ENCODE peak calls at places on chromosomes 2 and 18, in four cellular contexts. G is K562, N is HCT116, Y is HepG2. T is an unnamed sample.

GRCh38 chr2:221753401-221753800 is 181.3 kb upstream of the EPHA4 start:
- DNase-seq in G (no peak), N (no peak), Y (no peak), T (no peak)

GRCh38 chr18:26440644-26441043 is 107.7 kb downstream of the KCTD1 start:
- DNase-seq in G (no peak), N (no peak), Y (no peak), T (no peak)

GRCh38 chr2:205716126-205716525 is 33.8 kb downstream of the NRP2 start:
- DNase-seq in G (peak), N (peak), Y (no peak), T (no peak)

GRCh38 chr2:130976591-130977237 is 116.5 kb downstream of the FAM168B start:
- DNase-seq in G (no peak), N (no peak), Y (no peak), T (no peak)

GRCh38 chr2:240341064-240341463 is 94.4 kb upstream of the GPC1 start:
- DNase-seq in G (no peak), N (no peak), Y (no peak), T (no peak)

GRCh38 chr2:186806591-186806990 is 42.4 kb downstream of the ZSWIM2 start:
- DNase-seq in G (no peak), N (no peak), Y (no peak), T (no peak)

GRCh38 chr18:62329676-62330454 is 4.8 kb downstream of the TNFRSF11A start:
- DNase-seq in G (no peak), N (no peak), Y (peak), T (no peak)

GRCh38 chr18:27713727-27714080 is 463.2 kb downstream of the CDH2 start:
- DNase-seq in G (no peak), N (no peak), Y (no peak), T (no peak)

GRCh38 chr18:53887447-53887846 is 337.0 kb downstream of the MBD2 start:
- DNase-seq in G (no peak), N (no peak), Y (no peak), T (no peak)

GRCh38 chr2:16243411-16243996 is 303.2 kb downstream of the MYCN start:
- DNase-seq in G (no peak), N (no peak), Y (no peak), T (no peak)

GRCh38 chr2:25115902-25116301 is 52.5 kb downstream of the POMC start:
- DNase-seq in G (no peak), N (no peak), Y (peak), T (no peak)

GRCh38 chr2:190379249-190379964 is 28.7 kb upstream of the MFSD6 start:
- DNase-seq in G (peak), N (no peak), Y (peak), T (no peak)

GRCh38 chr2:181074457-181074856 is 94.1 kb downstream of the UBE2E3 start:
- DNase-seq in G (no peak), N (no peak), Y (no peak), T (no peak)

GRCh38 chr2:181076666-181077065 is 96.3 kb downstream of the UBE2E3 start:
- DNase-seq in G (no peak), N (no peak), Y (no peak), T (no peak)

GRCh38 chr2:181070834-181071200 is 90.4 kb downstream of the UBE2E3 start:
- DNase-seq in G (no peak), N (no peak), Y (no peak), T (no peak)

GRCh38 chr2:181072486-181072885 is 92.1 kb downstream of the UBE2E3 start:
- DNase-seq in G (no peak), N (no peak), Y (no peak), T (no peak)

DNA sequence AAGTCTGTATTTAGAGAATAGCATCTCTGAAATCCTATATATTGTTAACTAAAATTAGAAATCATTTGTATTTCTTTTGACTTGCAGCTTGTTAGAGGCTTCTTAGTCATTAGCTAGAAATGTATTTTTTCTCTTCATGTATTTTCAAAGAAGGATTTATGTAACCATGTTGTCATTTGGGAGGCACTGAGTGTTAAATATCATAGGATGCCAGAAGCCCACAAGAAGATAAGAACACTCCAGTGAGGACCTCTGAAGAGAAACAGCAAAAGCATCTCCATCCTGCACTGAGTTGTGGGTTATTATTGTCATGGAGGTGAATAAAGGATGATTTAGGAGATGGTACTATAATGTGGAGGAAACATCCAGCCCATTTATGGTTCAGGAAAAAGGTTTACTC is 93.5 kb downstream of the UBE2E3 start:
- DNase-seq in G (no peak), N (no peak), Y (no peak), T (no peak)
- TF ChIP-seq ELF1 in G (no peak), N (no peak), Y (no peak), T (no peak)

GRCh38 chr2:128638311-128638710 is 319.6 kb upstream of the HS6ST1 start:
- DNase-seq in G (no peak), N (no peak), Y (no peak), T (no peak)

GRCh38 chr2:128636802-128637147 is 318.1 kb upstream of the HS6ST1 start:
- DNase-seq in G (no peak), N (no peak), Y (no peak), T (no peak)

GRCh38 chr2:128638741-128639477 is 320.2 kb upstream of the HS6ST1 start:
- DNase-seq in G (no peak), N (no peak), Y (no peak), T (peak)

GRCh38 chr2:128639693-128640092 is 321.0 kb upstream of the HS6ST1 start:
- DNase-seq in G (no peak), N (no peak), Y (no peak), T (no peak)

GRCh38 chr2:128637481-128638155 is 318.9 kb upstream of the HS6ST1 start:
- DNase-seq in G (no peak), N (no peak), Y (no peak), T (no peak)
- TF ChIP-seq ELF1 in G (no peak), N (no peak), Y (no peak), T (no peak)

DNA sequence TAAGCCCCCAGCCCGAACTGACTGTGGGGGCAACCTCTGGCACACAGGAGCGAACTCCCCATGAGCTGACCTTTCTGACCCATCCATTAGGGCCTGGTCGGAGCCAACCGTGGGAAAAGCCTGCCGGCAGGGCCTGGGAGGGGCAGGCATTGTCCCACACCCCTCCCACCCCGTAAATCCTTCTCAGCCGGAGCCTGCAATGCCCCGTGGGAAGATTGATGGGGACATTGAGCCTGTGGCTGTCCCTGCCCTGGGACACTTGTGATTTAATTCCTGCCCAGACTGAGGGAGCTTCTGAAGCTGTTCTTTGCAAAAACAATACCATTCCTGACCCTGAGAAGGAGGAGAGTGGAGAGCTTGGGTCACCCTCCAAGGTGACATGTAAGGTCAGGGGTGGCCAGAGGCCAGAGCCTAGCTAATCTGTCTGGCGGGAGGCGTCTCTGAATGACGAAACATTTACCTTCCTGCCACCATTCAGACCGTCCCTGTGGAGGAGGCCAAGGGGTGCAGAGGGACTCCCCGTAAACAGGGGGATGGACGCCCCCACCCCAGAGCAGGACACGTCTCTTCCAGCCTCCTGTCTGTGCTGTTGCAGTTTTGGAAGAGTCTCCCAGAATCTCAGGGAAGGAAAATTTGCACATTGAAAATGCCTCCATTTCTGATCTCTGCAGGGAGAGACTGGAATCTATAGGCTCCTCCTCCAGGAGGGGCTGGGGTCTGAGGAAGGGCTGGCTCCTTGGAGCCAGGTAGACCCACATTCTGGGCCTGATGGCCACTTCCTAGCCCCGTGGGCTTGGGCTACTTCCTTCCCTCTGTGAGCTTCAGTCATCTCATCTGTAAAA is 51.2 kb upstream of the HS6ST1 start:
- DNase-seq in G (no peak), N (no peak), Y (no peak), T (no peak)
- TF ChIP-seq ELF1 in G (no peak), N (no peak), Y (no peak), T (no peak)

GRCh38 chr2:150357770-150358467 is 129.5 kb downstream of the RND3 start:
- DNase-seq in G (no peak), N (no peak), Y (no peak), T (no peak)
- TF ChIP-seq ELF1 in G (no peak), N (no peak), Y (no peak), T (no peak)

GRCh38 chr2:128595763-128596452 is 277.2 kb upstream of the HS6ST1 start:
- DNase-seq in G (no peak), N (no peak), Y (no peak), T (no peak)

GRCh38 chr2:128591841-128592822 is 273.5 kb upstream of the HS6ST1 start:
- DNase-seq in G (no peak), N (no peak), Y (no peak), T (no peak)

GRCh38 chr2:128594953-128595677 is 276.4 kb upstream of the HS6ST1 start:
- DNase-seq in G (no peak), N (no peak), Y (peak), T (no peak)

GRCh38 chr2:128594273-128594910 is 275.7 kb upstream of the HS6ST1 start:
- DNase-seq in G (no peak), N (no peak), Y (no peak), T (no peak)

GRCh38 chr2:128593518-128594272 is 275.0 kb upstream of the HS6ST1 start:
- DNase-seq in G (no peak), N (no peak), Y (no peak), T (no peak)
- TF ChIP-seq ELF1 in G (no peak), N (no peak), Y (no peak), T (no peak)

GRCh38 chr2:204114294-204114693 is 177.7 kb downstream of the ICOS start:
- DNase-seq in G (no peak), N (no peak), Y (no peak), T (no peak)

GRCh38 chr2:204108301-204108700 is 171.7 kb downstream of the ICOS start:
- DNase-seq in G (peak), N (peak), Y (peak), T (peak)

GRCh38 chr2:204109681-204110080 is 173.1 kb downstream of the ICOS start:
- DNase-seq in G (no peak), N (no peak), Y (no peak), T (no peak)

GRCh38 chr2:204108874-204109295 is 172.3 kb downstream of the ICOS start:
- DNase-seq in G (no peak), N (no peak), Y (no peak), T (no peak)

DNA sequence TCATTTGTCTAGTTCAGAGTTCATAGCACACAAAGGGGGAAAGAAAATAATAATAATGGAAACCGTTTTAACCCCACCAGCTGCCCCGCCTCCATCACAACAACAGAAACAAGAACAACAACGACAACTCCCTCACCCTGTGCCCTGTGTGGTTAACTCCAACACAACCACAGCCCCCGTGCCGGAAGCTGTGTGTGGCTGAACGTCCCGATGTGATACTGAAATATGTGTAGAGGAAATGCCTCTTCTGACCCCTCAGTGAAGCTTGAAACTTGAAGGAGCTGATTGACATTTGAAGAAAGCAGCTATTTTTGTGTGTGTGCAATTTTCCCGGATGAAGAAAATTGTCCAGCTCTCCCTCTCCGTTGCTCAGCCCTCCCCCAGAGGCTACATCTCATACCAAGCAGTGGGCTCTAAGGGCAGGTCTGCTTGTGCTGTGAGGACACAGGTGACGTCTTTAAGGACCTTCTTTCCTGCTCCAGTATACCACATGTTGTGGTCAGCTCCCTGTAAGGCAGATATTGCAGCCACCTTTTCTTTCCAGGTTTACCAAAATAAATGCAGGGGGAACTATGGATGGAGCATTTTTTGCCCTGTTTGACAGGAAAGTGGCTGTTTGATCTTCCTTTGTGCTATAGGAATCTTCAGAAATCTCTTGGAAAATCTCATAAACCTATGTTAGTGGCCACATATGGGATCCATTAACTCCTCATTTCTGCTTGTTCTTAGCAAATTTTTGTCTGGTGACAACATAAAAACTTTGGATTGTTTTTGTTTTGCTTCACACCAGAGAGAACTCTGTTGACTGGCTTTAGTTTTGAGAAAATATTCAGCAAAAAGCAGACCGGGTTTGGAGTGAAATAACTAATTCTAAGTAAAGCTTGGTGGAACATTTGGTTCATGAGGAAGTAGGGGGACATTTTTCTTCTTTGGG is 174.0 kb downstream of the ICOS start:
- DNase-seq in G (no peak), N (no peak), Y (no peak), T (no peak)
- TF ChIP-seq ELF1 in G (no peak), N (no peak), Y (no peak), T (no peak)

DNA sequence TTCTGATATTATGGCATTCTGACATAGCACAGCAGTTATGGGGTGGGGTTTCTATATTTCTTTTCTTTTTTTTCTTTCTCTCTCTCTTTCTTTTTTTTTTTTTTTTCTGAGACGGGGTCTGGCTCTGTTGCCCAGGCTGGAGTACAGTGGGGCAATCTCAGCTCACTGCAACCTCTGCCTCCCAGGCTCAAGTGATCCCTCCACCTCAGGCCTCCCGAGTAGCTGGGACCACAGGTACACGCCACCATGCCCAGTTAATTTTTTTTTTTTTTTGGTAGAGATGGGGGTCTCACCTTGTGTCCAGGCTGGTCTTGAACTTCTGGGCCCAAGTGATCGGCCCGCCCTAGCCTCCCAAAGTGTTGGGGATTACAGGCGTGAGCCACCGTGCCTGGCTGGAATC is 7.5 kb upstream of the FAM98A start:
- DNase-seq in G (no peak), N (no peak), Y (no peak), T (no peak)
- TF ChIP-seq ELF1 in G (no peak), N (no peak), Y (no peak), T (no peak)

DNA sequence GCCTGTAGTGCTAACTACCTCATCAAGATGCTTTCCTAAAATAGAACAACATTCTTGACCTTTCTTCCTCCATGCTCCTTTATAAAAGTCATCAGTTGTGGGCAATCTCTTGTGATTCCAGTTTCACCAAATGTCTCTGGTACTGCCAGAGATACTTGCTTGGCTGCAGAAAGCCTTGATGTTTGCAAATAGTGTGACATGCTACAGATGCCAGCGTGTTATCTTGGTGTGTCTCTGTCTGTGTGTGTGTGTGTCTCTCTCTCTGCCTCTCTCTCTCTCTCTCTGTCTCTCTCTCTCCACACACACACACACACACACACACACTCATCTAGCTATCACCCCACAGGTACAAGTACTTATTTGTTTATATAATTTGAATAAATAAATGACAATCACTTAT is 146.9 kb downstream of the CCDC102B start:
- DNase-seq in G (no peak), N (no peak), Y (no peak), T (no peak)
- TF ChIP-seq ELF1 in G (no peak), N (no peak), Y (no peak), T (no peak)

GRCh38 chr2:127637236-127637630 is 8.7 kb upstream of the GPR17 start:
- DNase-seq in G (no peak), N (no peak), Y (no peak), T (no peak)

GRCh38 chr2:127637725-127638252 is 8.2 kb upstream of the GPR17 start:
- DNase-seq in G (peak), N (peak), Y (no peak), T (no peak)

GRCh38 chr2:127640082-127641072 is 5.6 kb upstream of the GPR17 start:
- DNase-seq in G (no peak), N (no peak), Y (peak), T (peak)

GRCh38 chr2:127639111-127639474 is 6.9 kb upstream of the GPR17 start:
- DNase-seq in G (no peak), N (no peak), Y (no peak), T (no peak)

GRCh38 chr2:127638361-127639110 is 7.4 kb upstream of the GPR17 start:
- DNase-seq in G (peak), N (no peak), Y (no peak), T (no peak)
- TF ChIP-seq ELF1 in G (no peak), N (no peak), Y (no peak), T (no peak)

DNA sequence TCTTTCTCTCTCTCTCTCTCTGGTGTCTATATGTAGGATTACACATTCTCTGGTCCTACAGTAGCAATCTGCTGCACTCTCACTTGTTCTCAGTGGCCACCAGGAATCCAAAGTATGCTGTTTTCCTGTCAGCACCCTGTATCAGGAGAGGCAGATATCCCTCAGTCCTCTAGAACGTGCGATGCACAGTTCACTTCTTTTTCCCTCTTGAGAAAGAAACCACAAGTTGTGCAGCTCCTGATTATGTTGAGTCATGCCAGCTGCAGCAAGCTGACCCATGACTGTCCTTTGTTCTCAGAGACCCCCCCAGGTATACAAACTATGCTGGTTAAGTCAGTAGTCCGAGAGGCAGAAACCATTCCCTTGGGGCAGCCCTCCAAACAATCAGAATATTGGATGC is 54.6 kb downstream of the LANCL1 start:
- DNase-seq in G (no peak), N (no peak), Y (peak), T (no peak)
- TF ChIP-seq ELF1 in G (no peak), N (no peak), Y (no peak), T (no peak)

T was measured in SK-N-SH.